ENCODE peak calls at places on chromosomes 12 and 14, in four cellular contexts. G is stimulated activated CD4-positive, alpha-beta T cell treated with anti-CD3 and anti-CD28 coated beads, Interleukin-2, amount 100 ng/mL, for 4 hours; H is left cardiac atrium; U is HCEC 1CT. K is an unnamed sample.

GRCh38 chr12:6193853-6194815 is 6.1 kb upstream of the CD9 start:
- DNase-seq in G (no peak), H (no peak), U (no peak), K (no peak)

GRCh38 chr12:111056618-111057521 is 136.5 kb upstream of the MYL2 start:
- DNase-seq in G (peak), H (no peak), U (no peak), K (no peak)

GRCh38 chr12:19675361-19675760 is 236.1 kb downstream of the AEBP2 start:
- DNase-seq in G (no peak), H (no peak), U (no peak), K (no peak)

GRCh38 chr12:97968641-97969171 is 506.1 kb downstream of the RMST start:
- DNase-seq in G (no peak), H (no peak), U (no peak), K (no peak)

GRCh38 chr12:78328524-78328923 is 497.8 kb downstream of the NAV3 start:
- DNase-seq in G (no peak), H (no peak), U (no peak), K (no peak)

GRCh38 chr12:214005-214736 is at the start of gene SLC6A12:
- DNase-seq in G (no peak), H (no peak), U (no peak), K (no peak)

GRCh38 chr12:32887058-32887457 is 9.5 kb downstream of the PKP2 start:
- DNase-seq in G (no peak), H (no peak), U (no peak), K (no peak)

GRCh38 chr12:52659395-52659794 is 7.4 kb upstream of the KRT2 start:
- DNase-seq in G (no peak), H (no peak), U (no peak), K (no peak)

GRCh38 chr12:54052745-54053624 is 650 bp upstream of the HOXC4 start:
- DNase-seq in G (no peak), H (no peak), U (no peak), K (no peak)

GRCh38 chr12:2052861-2053674 is at the start of gene CACNA1C:
- DNase-seq in G (peak), H (peak), U (peak), K (peak)

GRCh38 chr12:58920102-58920955 is at the start of gene LRIG3:
- DNase-seq in G (no peak), H (peak), U (peak), K (peak)

GRCh38 chr12:114869091-114869834 is 185.3 kb upstream of the TBX3 start:
- DNase-seq in G (no peak), H (no peak), U (peak), K (no peak)

GRCh38 chr14:97138801-97139200 is 341.6 kb downstream of the VRK1 start:
- DNase-seq in G (no peak), H (no peak), U (no peak), K (peak)

GRCh38 chr12:98736352-98737326 is 91.5 kb downstream of the APAF1 start:
- DNase-seq in G (no peak), H (no peak), U (no peak), K (peak)

GRCh38 chr12:89521348-89522238 is 3.0 kb downstream of the GALNT4 start:
- DNase-seq in G (no peak), H (no peak), U (peak), K (no peak)

GRCh38 chr14:43803076-43803689 is 703.9 kb downstream of the FSCB start:
- DNase-seq in G (no peak), H (no peak), U (no peak), K (no peak)

GRCh38 chr12:53990311-53991076 is 5.5 kb downstream of the HOXC10 start:
- DNase-seq in G (no peak), H (no peak), U (no peak), K (no peak)

GRCh38 chr14:101020971-101021370 is 117.4 kb upstream of the RTL1 start:
- DNase-seq in G (no peak), H (no peak), U (no peak), K (no peak)

GRCh38 chr14:95295600-95296376 is 23.9 kb downstream of the CLMN start:
- DNase-seq in G (no peak), H (no peak), U (no peak), K (no peak)

GRCh38 chr12:13851828-13852227 is 129.6 kb downstream of the GRIN2B start:
- DNase-seq in G (no peak), H (no peak), U (no peak), K (no peak)

GRCh38 chr12:5375547-5376295 is 56.2 kb upstream of the NTF3 start:
- DNase-seq in G (no peak), H (no peak), U (no peak), K (no peak)

GRCh38 chr14:68526420-68527105 is 266.3 kb downstream of the ZFP36L1 start:
- DNase-seq in G (no peak), H (peak), U (no peak), K (no peak)

GRCh38 chr14:59085207-59085739 is 103.2 kb upstream of the DAAM1 start:
- DNase-seq in G (no peak), H (no peak), U (peak), K (no peak)

GRCh38 chr14:75990297-75990696 is 4.7 kb downstream of the IFT43 start:
- DNase-seq in G (no peak), H (no peak), U (no peak), K (no peak)

GRCh38 chr14:100777366-100778077 is 48.4 kb upstream of the MEG3 start:
- DNase-seq in G (no peak), H (no peak), U (no peak), K (no peak)

GRCh38 chr14:75059642-75060041 is 4.2 kb downstream of the ACYP1 start:
- DNase-seq in G (no peak), H (no peak), U (no peak), K (no peak)

GRCh38 chr12:4563336-4563735 is 1.3 kb downstream of the DYRK4 start:
- DNase-seq in G (no peak), H (no peak), U (no peak), K (no peak)

GRCh38 chr14:79552778-79553177 is 658.5 kb downstream of the DIO2 start:
- DNase-seq in G (no peak), H (no peak), U (no peak), K (no peak)

GRCh38 chr12:116798719-116799118 is 60.6 kb downstream of the RNFT2 start:
- DNase-seq in G (no peak), H (no peak), U (no peak), K (no peak)

GRCh38 chr14:104370256-104370870 is 209.2 kb upstream of the C14orf180 start:
- DNase-seq in G (no peak), H (peak), U (no peak), K (peak)

GRCh38 chr14:21090194-21090939 is 8.1 kb downstream of the ZNF219 start:
- DNase-seq in G (no peak), H (no peak), U (no peak), K (peak)

GRCh38 chr14:100400115-100400514 is 77.0 kb downstream of the SLC25A47 start:
- DNase-seq in G (no peak), H (no peak), U (no peak), K (no peak)

GRCh38 chr12:109539508-109539907 is 33.8 kb downstream of the MMAB start:
- DNase-seq in G (no peak), H (no peak), U (peak), K (no peak)

GRCh38 chr12:80708535-80709328 is 1.3 kb downstream of the MYF6 start:
- DNase-seq in G (no peak), H (peak), U (no peak), K (no peak)

GRCh38 chr14:59464651-59465569 is at the start of gene GPR135:
- DNase-seq in G (peak), H (peak), U (peak), K (peak)

GRCh38 chr12:62604373-62604772 is 137.7 kb downstream of the MON2 start:
- DNase-seq in G (no peak), H (no peak), U (no peak), K (no peak)

GRCh38 chr12:8770499-8770898 is 51.9 kb upstream of the A2ML1 start:
- DNase-seq in G (no peak), H (no peak), U (no peak), K (peak)

K was measured in erythroblast.